ENCODE peak calls at places on chromosome 12, in four cellular contexts. G is PC-9, N is psoas muscle, K is heart right ventricle. H is an unnamed sample. For H3K4me1, the result is how much of the 10 kb centered on the place peaks cover.

GRCh38 chr12:117367006-117367638 is 5.7 kb upstream of the NOS1 start:
- DNase-seq in N (peak), K (no peak), G (peak), H (peak)

GRCh38 chr12:71551529-71551928 is 111.9 kb downstream of the LGR5 start:
- DNase-seq in G (no peak), N (no peak), K (no peak), H (no peak)

GRCh38 chr12:79433465-79434072 is 257.2 kb downstream of the PAWR start:
- DNase-seq in G (no peak), N (no peak), K (no peak), H (no peak)

GRCh38 chr12:114670257-114670955 is 13.6 kb downstream of the TBX3 start:
- DNase-seq in G (no peak), K (no peak), N (no peak), H (peak)

GRCh38 chr12:49912846-49913245 is 9.1 kb upstream of the FAIM2 start:
- DNase-seq in G (no peak), N (no peak), K (no peak), H (no peak)

GRCh38 chr12:45309826-45310626 is 94.1 kb downstream of the ANO6 start:
- DNase-seq in K (no peak), G (no peak), N (no peak), H (no peak)

GRCh38 chr12:51893786-51894185 is 5.9 kb downstream of the ANKRD33 start:
- DNase-seq in G (no peak), N (no peak), K (no peak), H (no peak)

GRCh38 chr12:54032627-54033100 is at the start of gene HOXC5:
- DNase-seq in N (peak), G (peak), K (no peak), H (peak)

GRCh38 chr12:46388427-46388992 is 15.9 kb upstream of the SLC38A2 start:
- DNase-seq in G (no peak), N (no peak), K (no peak), H (no peak)

GRCh38 chr12:119423285-119423684 is 88.8 kb downstream of the CCDC60 start:
- DNase-seq in K (no peak), N (no peak), G (no peak), H (no peak)

GRCh38 chr12:9615420-9616135 is 7.9 kb upstream of the KLRB1 start:
- DNase-seq in G (no peak), K (no peak), N (no peak), H (no peak)

GRCh38 chr12:101414533-101415119 is 7.1 kb upstream of the ARL1 start:
- DNase-seq in G (peak), K (no peak), N (no peak), H (peak)

GRCh38 chr12:96811083-96811482 is 96.0 kb upstream of the NEDD1 start:
- DNase-seq in K (no peak), N (no peak), G (peak), H (peak)

GRCh38 chr12:127731657-127732056 is 535.3 kb upstream of the TMEM132C start:
- DNase-seq in N (no peak), G (no peak), K (no peak), H (no peak)

GRCh38 chr12:121484967-121485366 is 85.0 kb downstream of the RNF34 start:
- DNase-seq in K (no peak), G (no peak), N (no peak), H (no peak)

GRCh38 chr12:121494093-121494787 is 86.6 kb downstream of the KDM2B start:
- DNase-seq in G (no peak), K (peak), N (peak), H (peak)

GRCh38 chr12:121489874-121490273 is 90.0 kb downstream of the RNF34 start:
- DNase-seq in N (no peak), K (no peak), G (no peak), H (no peak)

GRCh38 chr12:121495746-121496145 is 85.1 kb downstream of the KDM2B start:
- DNase-seq in N (no peak), G (no peak), K (no peak), H (no peak)

GRCh38 chr12:121490401-121491257 is 90.2 kb downstream of the KDM2B start:
- DNase-seq in K (no peak), G (no peak), N (no peak), H (no peak)
- H3K4me1 ChIP-seq in K (under half), G (under half), N (under half), H (under half)

GRCh38 chr12:62598846-62599245 is 132.2 kb downstream of the MON2 start:
- DNase-seq in G (no peak), N (no peak), K (no peak), H (no peak)

GRCh38 chr12:62602445-62603060 is 135.9 kb downstream of the MON2 start:
- DNase-seq in K (peak), G (peak), N (peak), H (peak)

GRCh38 chr12:62597253-62597652 is 130.6 kb downstream of the MON2 start:
- DNase-seq in K (no peak), N (no peak), G (no peak), H (no peak)

GRCh38 chr12:62601765-62602444 is 135.3 kb downstream of the MON2 start:
- DNase-seq in N (no peak), G (no peak), K (no peak), H (no peak)

DNA sequence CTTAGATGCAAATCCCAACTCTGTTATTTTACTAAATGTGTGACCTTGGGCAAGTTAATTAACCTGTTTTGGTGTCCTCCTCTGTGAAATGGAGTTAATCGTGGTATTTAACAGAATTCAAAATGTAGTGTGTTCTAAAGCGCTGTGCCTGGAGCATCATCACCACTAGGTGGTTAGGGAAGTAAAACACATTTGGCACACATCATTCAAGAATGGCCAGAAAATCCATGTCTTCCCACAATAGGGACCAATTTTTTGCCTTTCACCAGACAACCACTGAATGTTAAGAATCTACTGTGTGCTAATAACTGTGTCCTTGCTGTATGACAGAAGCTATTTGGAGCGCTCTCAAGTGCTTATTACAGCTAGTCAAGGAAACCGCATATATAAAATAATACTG is 133.4 kb downstream of the MON2 start:
- DNase-seq in N (no peak), G (no peak), K (no peak), H (no peak)
- TF ChIP-seq CTCF in N (no peak), G (peak), K (no peak), H (peak)

GRCh38 chr12:15756822-15757221 is 32.4 kb downstream of the EPS8 start:
- DNase-seq in N (no peak), K (no peak), G (no peak), H (no peak)

GRCh38 chr12:15757553-15758255 is 31.5 kb downstream of the EPS8 start:
- DNase-seq in K (no peak), N (no peak), G (peak), H (peak)

GRCh38 chr12:15752780-15753179 is 36.4 kb downstream of the EPS8 start:
- DNase-seq in K (no peak), N (no peak), G (no peak), H (no peak)

GRCh38 chr12:15751741-15752140 is 37.4 kb downstream of the EPS8 start:
- DNase-seq in G (no peak), K (no peak), N (no peak), H (no peak)

DNA sequence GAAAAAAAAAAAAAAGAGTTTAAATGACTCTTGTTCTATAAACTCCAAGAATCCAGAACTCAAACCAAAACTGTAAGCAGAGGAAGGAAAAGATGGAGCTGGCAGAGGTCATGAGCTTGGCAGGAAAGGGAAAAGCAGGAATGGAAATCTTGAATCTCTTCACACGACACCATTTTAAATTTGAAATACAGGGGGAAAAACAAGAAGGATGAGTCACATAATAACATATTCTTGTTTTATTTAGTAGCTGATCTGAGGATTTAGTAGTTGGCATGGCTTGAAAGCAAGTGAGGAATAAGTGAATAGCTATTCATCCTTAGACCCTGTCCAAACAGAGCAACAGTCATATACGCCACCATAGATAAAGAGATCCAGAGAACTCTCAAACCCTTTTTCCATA is 35.0 kb downstream of the EPS8 start:
- DNase-seq in K (no peak), N (no peak), G (no peak), H (no peak)
- H3K4me1 ChIP-seq in K (under half), N (under half), G (under half), H (under half)

GRCh38 chr12:69676257-69677012 is 22.7 kb downstream of the BEST3 start:
- DNase-seq in N (no peak), G (no peak), K (no peak), H (peak)
- TF ChIP-seq CTCF in N (no peak), G (peak), K (no peak), H (peak)

GRCh38 chr12:25054076-25054782 is 105.3 kb upstream of the BCAT1 start:
- DNase-seq in G (no peak), N (no peak), K (no peak), H (peak)
- H3K4me1 ChIP-seq in G (under half), N (under half), K (under half), H (under half)

DNA sequence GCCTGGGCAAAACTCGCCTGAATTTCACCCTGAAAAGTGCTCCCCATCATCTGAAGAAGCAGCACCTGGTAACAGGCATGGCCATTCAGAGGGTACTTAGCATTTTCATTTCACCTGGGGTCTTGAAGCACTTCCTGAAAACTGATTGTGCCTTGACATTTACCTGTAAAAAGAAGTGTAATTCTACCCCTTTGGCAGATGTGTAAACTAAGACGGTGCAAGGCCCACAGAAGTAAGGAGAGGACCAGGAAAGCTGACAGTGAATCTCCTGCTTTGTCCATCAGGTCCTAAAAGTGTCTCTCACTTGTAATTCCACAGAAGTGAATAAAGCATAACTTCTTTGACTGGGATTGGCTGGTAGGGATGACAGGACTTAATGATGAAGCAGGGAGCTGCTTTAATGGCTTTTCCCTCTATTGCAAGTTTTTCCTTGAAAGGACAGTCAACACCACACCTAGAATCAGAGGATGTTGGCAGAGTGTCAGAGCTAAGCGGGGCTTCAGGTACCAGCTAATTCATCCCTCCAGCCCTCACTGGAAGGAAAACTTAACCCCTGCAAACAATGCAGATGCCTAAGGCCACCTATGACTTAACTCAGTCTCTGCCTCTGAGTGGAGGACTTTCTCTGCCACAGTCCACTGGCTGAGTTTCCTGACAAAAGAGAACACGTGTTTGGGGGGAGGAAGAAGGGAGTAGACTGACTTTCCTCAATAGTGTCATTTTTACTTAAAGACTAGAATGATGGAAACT is 74.8 kb downstream of the NUAK1 start:
- DNase-seq in N (no peak), K (no peak), G (no peak), H (no peak)
- TF ChIP-seq CTCF in N (no peak), K (no peak), G (no peak), H (no peak)

GRCh38 chr12:4015225-4016076 is 142.3 kb upstream of the PARP11 start:
- DNase-seq in K (no peak), N (no peak), G (no peak), H (no peak)
- H3K4me1 ChIP-seq in K (under half), N (under half), G (under half), H (under half)

GRCh38 chr12:6186114-6186827 is 13.9 kb upstream of the CD9 start:
- DNase-seq in G (no peak), K (no peak), N (no peak), H (no peak)

GRCh38 chr12:6188954-6189353 is 11.2 kb upstream of the CD9 start:
- DNase-seq in G (no peak), N (no peak), K (no peak), H (no peak)

GRCh38 chr12:6192604-6193380 is 7.4 kb upstream of the CD9 start:
- DNase-seq in K (no peak), G (no peak), N (no peak), H (no peak)

GRCh38 chr12:6183689-6184441 is 16.3 kb upstream of the CD9 start:
- DNase-seq in N (no peak), G (no peak), K (no peak), H (peak)

GRCh38 chr12:6187948-6188793 is 12.0 kb upstream of the CD9 start:
- DNase-seq in G (no peak), N (no peak), K (no peak), H (peak)
- TF ChIP-seq CTCF in G (no peak), N (no peak), K (no peak), H (no peak)

H was measured in foreskin keratinocyte.